ENCODE peak calls at places on chromosomes 3 and 15, in five cellular contexts. C is activated naive CD4-positive, alpha-beta T cell treated with anti-CD3 and anti-CD28 coated beads, Interleukin-2, amount 50 U/mL, for 72 hours; K is GM04503; X is stimulated activated CD8-positive, alpha-beta memory T cell treated with anti-CD3 and anti-CD28 coated beads, Interleukin-15, amount 100 ng/mL, for 48 hours; W is T-helper 2 cell. F is an unnamed sample.

GRCh38 chr3:152071924-152072323 is 196.8 kb upstream of the MBNL1 start:
- DNase-seq in C (no peak), K (no peak), X (no peak), W (no peak), F (no peak)

GRCh38 chr15:78461171-78461881 is 23.3 kb downstream of the IREB2 start:
- DNase-seq in C (no peak), K (no peak), X (no peak), W (no peak), F (no peak)

GRCh38 chr3:20230954-20231353 is 44.9 kb upstream of the SGO1 start:
- DNase-seq in C (no peak), K (no peak), X (no peak), W (no peak), F (no peak)

GRCh38 chr3:194308635-194309213 is 42.4 kb downstream of the CPN2 start:
- DNase-seq in C (no peak), K (no peak), X (no peak), W (no peak), F (no peak)

GRCh38 chr15:69607101-69607500 is 154.5 kb downstream of the RPLP1 start:
- DNase-seq in C (no peak), K (peak; percentile 55), X (no peak), W (no peak), F (peak; percentile 4)

GRCh38 chr3:150261958-150262357 is 146.1 kb upstream of the TSC22D2 start:
- DNase-seq in C (no peak), K (no peak), X (no peak), W (no peak), F (no peak)

GRCh38 chr3:37453393-37454391 is 279.3 kb upstream of the LRRFIP2 start:
- DNase-seq in C (no peak), K (no peak), X (no peak), W (no peak), F (no peak)

GRCh38 chr3:195095035-195095703 is 175.8 kb downstream of the XXYLT1 start:
- DNase-seq in C (no peak), K (no peak), X (no peak), W (no peak), F (no peak)

GRCh38 chr3:104632947-104633346 is 733.8 kb upstream of the ALCAM start:
- DNase-seq in C (no peak), K (no peak), X (no peak), W (no peak), F (no peak)

GRCh38 chr3:169467703-169468102 is 195.8 kb downstream of the MECOM start:
- DNase-seq in C (no peak), K (no peak), X (no peak), W (no peak), F (no peak)

GRCh38 chr3:28912120-28912885 is 368.6 kb upstream of the RBMS3 start:
- DNase-seq in C (no peak), K (no peak), X (no peak), W (no peak), F (no peak)